ENCODE peak calls at places on chromosome 11, in seven cellular contexts. V, A, X, D, E, I and L are unnamed samples.

GRCh38 chr11:113147249-113147648 is 167.1 kb upstream of the TTC12 start:
- DNase-seq in V (no peak), A (no peak), X (no peak), D (peak; percentile 67), E (no peak), I (peak; percentile 44), L (no peak)

GRCh38 chr11:116136987-116137674 is 632.9 kb upstream of the CADM1 start:
- DNase-seq in V (no peak), A (no peak), X (no peak), D (no peak), E (no peak), I (no peak), L (no peak)

GRCh38 chr11:106051103-106051502 is 26.0 kb downstream of the KBTBD3 start:
- DNase-seq in V (no peak), A (no peak), X (no peak), D (no peak), E (no peak), I (no peak), L (no peak)

GRCh38 chr11:62544521-62545436 is 1.8 kb downstream of the AHNAK start:
- DNase-seq in V (no peak), A (no peak), X (peak; percentile 50), D (peak; percentile 39), E (no peak), I (no peak), L (no peak)

GRCh38 chr11:84866922-84867321 is 760.2 kb downstream of the DLG2 start:
- DNase-seq in V (no peak), A (no peak), X (peak; percentile 92), D (no peak), E (no peak), I (no peak), L (no peak)

GRCh38 chr11:93005239-93005638 is 35.8 kb downstream of the MTNR1B start:
- DNase-seq in V (no peak), A (no peak), X (peak; percentile 48), D (no peak), E (no peak), I (no peak), L (no peak)

GRCh38 chr11:63841554-63841953 is 2.6 kb downstream of the MARK2 start:
- DNase-seq in V (no peak), A (no peak), X (peak; percentile 80), D (peak; percentile 62), E (no peak), I (peak; percentile 64), L (no peak)

GRCh38 chr11:35364101-35364780 is 55.1 kb downstream of the SLC1A2 start:
- DNase-seq in V (peak; percentile 29), A (no peak), X (peak; percentile 87), D (peak; percentile 13), E (no peak), I (no peak), L (no peak)

GRCh38 chr11:12090061-12090572 is 20.3 kb upstream of the MICAL2 start:
- DNase-seq in V (peak; percentile 54), A (no peak), X (peak; percentile 94), D (no peak), E (no peak), I (no peak), L (peak; percentile 30)

GRCh38 chr11:128135451-128135850 is 451.9 kb downstream of the ETS1 start:
- DNase-seq in V (no peak), A (no peak), X (peak; percentile 61), D (peak; percentile 71), E (no peak), I (peak; percentile 69), L (no peak)

GRCh38 chr11:17256512-17256911 is 20.0 kb upstream of the NUCB2 start:
- DNase-seq in V (no peak), A (no peak), X (peak; percentile 89), D (no peak), E (no peak), I (no peak), L (no peak)

GRCh38 chr11:69560141-69560790 is 78.8 kb downstream of the LINC01488 start:
- DNase-seq in V (no peak), A (no peak), X (no peak), D (no peak), E (no peak), I (no peak), L (no peak)

GRCh38 chr11:96173424-96173823 is 169.6 kb downstream of the MAML2 start:
- DNase-seq in V (no peak), A (no peak), X (no peak), D (no peak), E (no peak), I (no peak), L (no peak)

GRCh38 chr11:96169250-96169649 is 173.7 kb downstream of the MAML2 start:
- DNase-seq in V (no peak), A (no peak), X (no peak), D (no peak), E (no peak), I (no peak), L (no peak)

GRCh38 chr11:96167233-96167632 is 175.8 kb downstream of the MAML2 start:
- DNase-seq in V (no peak), A (no peak), X (no peak), D (peak; percentile 39), E (no peak), I (no peak), L (no peak)

GRCh38 chr11:96167787-96168186 is 175.2 kb downstream of the MAML2 start:
- DNase-seq in V (no peak), A (no peak), X (no peak), D (no peak), E (no peak), I (no peak), L (no peak)

GRCh38 chr11:96168623-96169022 is 174.4 kb downstream of the MAML2 start:
- DNase-seq in V (no peak), A (no peak), X (peak; percentile 67), D (no peak), E (no peak), I (no peak), L (no peak)
- H3K27ac ChIP-seq in V (no peak overlapping the region), A (peak overlapping the region; percentile 38), X (no peak overlapping the region), D (no peak overlapping the region), E (no peak overlapping the region), I (no peak overlapping the region), L (no peak overlapping the region)

GRCh38 chr11:1389103-1389931 is 417 bp upstream of the BRSK2 start:
- DNase-seq in V (peak; percentile 91), A (peak; percentile 94), X (peak; percentile 92), D (peak; percentile 99), E (peak; percentile 83), I (peak; percentile 98), L (peak; percentile 31)
- TF ChIP-seq CTCF in V (no peak), A (no peak), X (no peak), D (peak; percentile 20), E (no peak), I (peak; percentile 35), L (no peak)

GRCh38 chr11:65303542-65303941 is 11.1 kb upstream of the CDC42EP2 start:
- DNase-seq in V (no peak), A (no peak), X (no peak), D (no peak), E (no peak), I (no peak), L (no peak)

GRCh38 chr11:65300621-65301290 is 13.9 kb upstream of the CDC42EP2 start:
- DNase-seq in V (no peak), A (no peak), X (no peak), D (no peak), E (no peak), I (no peak), L (no peak)

GRCh38 chr11:65304613-65305012 is 10.1 kb upstream of the CDC42EP2 start:
- DNase-seq in V (no peak), A (no peak), X (no peak), D (no peak), E (no peak), I (no peak), L (no peak)

GRCh38 chr11:65304110-65304509 is 10.6 kb upstream of the CDC42EP2 start:
- DNase-seq in V (no peak), A (no peak), X (no peak), D (no peak), E (no peak), I (no peak), L (no peak)

DNA sequence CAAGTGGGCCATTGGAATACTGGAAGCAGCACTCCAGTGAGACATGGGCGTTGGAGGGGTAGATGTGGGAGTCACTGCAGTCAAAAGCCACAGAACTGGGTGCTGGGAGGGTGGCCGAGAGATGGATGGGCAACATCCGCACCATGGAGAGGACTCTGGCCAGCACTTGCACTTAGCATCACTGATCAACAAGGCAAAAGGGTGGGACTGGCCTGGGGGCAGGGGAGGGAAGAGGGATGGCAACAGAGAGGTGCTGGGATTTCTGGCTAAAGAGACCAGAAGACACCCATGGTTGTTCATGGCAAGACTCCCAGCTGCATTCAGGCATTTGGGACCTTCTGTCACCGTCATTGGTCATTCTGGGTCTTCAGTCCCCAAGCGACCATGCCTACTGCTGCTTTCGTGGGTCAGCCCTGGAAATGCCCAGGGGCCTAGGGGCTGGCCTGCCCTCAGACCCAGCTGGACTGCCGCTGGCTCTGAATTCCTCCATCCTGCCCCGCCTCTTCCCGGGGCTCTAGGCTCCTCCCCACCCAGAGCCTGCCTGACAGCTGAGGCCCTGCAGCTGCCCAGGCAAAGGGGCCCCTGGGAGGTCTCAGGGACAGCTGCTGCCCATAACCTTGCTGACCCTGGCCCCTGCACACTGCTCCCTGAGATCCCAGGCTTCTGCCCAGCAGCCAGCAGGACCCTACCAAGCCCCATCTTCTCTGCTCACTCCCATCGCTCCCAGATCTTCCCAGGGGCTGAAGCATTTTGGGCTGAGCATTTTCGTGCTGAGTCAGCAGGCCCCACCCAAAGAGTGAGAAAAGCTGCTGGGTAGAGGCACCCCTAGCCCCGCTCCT is 13.0 kb upstream of the CDC42EP2 start:
- DNase-seq in V (no peak), A (peak; percentile 51), X (no peak), D (peak; percentile 78), E (no peak), I (peak; percentile 79), L (no peak)
- TF ChIP-seq EZH2phosphoT487 in V (no peak), A (no peak), X (no peak), D (no peak), E (no peak), I (no peak), L (no peak)

GRCh38 chr11:852762-853161 is 10.1 kb downstream of the TSPAN4 start:
- DNase-seq in V (no peak), A (no peak), X (no peak), D (no peak), E (no peak), I (no peak), L (no peak)
- H3K27ac ChIP-seq in V (no peak overlapping the region), A (no peak overlapping the region), X (no peak overlapping the region), D (no peak overlapping the region), E (no peak overlapping the region), I (no peak overlapping the region), L (no peak overlapping the region)

DNA sequence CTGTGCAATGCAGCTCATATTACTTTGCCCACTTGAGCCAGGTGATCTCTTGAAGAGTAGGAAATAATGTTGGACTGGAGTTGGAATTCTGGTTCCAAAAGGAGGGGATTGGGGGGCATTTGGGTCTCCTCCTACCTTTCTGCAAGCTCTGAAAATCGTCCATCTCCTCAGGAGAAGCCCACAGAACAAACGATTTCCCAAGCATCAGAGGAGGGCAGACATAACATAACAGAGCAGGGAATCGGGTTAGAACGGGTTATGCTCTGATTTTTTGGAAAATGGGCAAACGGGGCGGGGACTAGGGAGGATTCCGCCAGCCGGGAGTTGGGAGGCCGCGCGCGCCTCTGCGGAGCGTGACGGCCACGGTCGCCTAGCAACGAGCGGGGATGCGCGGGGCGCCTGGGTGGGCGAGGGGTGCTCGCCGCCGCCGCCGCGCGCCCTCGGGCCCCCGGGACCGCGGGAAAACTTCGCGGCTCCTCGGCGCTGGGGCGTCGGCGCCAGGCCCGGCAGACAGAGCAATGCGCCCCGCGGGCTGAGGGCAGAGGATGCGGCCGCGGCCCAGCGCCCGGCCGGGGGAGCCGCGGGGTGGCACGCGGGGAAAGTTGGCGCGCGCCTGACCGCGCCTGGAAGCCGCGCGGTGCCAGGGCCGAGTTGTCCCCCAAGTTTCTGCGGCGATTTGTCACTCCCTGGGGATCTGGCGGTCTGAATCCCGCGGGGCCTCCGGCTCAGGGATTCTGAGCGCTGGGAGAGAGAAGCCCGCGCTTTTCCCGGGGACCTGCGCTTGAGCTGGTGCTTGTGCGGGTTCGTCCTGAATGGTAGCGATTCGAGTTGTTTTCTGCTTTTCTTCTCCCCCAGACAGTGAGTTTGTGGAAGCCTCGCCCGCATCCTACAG is 27.8 kb upstream of the AMOTL1 start:
- DNase-seq in V (no peak), A (peak; percentile 89), X (peak; percentile 54), D (peak; percentile 81), E (peak; percentile 12), I (peak; percentile 70), L (no peak)
- TF ChIP-seq CTCF in V (no peak), A (no peak), X (no peak), D (no peak), E (no peak), I (no peak), L (no peak)